ENCODE peak calls at places on chromosomes 5 and 9, in nine cellular contexts. T is GM10248; D is neural crest cell; M is iris pigment epithelial cell; Z is head of caudate nucleus; L is skeletal muscle cell; Y is tibial artery; J is spleen; W is activated CD8-positive, alpha-beta memory T cell treated with anti-CD3 and anti-CD28 coated beads, Interleukin-2, amount 50 U/mL, for 48 hours. Q is an unnamed sample.

GRCh38 chr9:99013550-99013949 is 69.8 kb downstream of the COL15A1 start:
- DNase-seq in J (no peak), D (no peak), T (no peak), W (no peak), Y (no peak), L (no peak), Z (no peak), M (no peak), Q (no peak)

GRCh38 chr5:178442361-178443256 is 147.6 kb downstream of the COL23A1 start:
- DNase-seq in L (no peak), Y (no peak), W (no peak), M (no peak), J (peak), Z (no peak), T (no peak), D (no peak), Q (no peak)

GRCh38 chr5:169786219-169786618 is 149.1 kb downstream of the DOCK2 start:
- DNase-seq in D (no peak), T (no peak), W (no peak), J (no peak), Y (no peak), M (no peak), Z (no peak), L (no peak), Q (no peak)

GRCh38 chr5:150774145-150774544 is 4.4 kb upstream of the SMIM3 start:
- DNase-seq in T (no peak), W (no peak), L (peak), Z (no peak), Y (no peak), J (no peak), D (no peak), M (peak), Q (no peak)

GRCh38 chr9:109963079-109963478 is 183.1 kb downstream of the PALM2AKAP2 start:
- DNase-seq in T (no peak), W (no peak), J (no peak), M (no peak), L (no peak), Z (no peak), Y (no peak), D (no peak), Q (no peak)

GRCh38 chr9:105026451-105026850 is 98.5 kb upstream of the ABCA1 start:
- DNase-seq in M (peak), Y (no peak), J (no peak), W (no peak), D (no peak), Z (no peak), L (peak), T (no peak), Q (no peak)

GRCh38 chr5:142432961-142433360 is 108.1 kb upstream of the SPRY4 start:
- DNase-seq in Z (no peak), J (no peak), W (peak), L (no peak), T (no peak), Y (no peak), M (no peak), D (no peak), Q (peak)

GRCh38 chr5:96726802-96727201 is 64.6 kb downstream of the CAST start:
- DNase-seq in W (no peak), T (no peak), J (no peak), Z (no peak), L (no peak), D (no peak), Y (no peak), M (no peak), Q (no peak)

GRCh38 chr9:106731910-106732309 is 131.1 kb upstream of the ZNF462 start:
- DNase-seq in L (no peak), W (no peak), D (no peak), T (no peak), Y (no peak), J (no peak), M (no peak), Z (no peak), Q (no peak)

GRCh38 chr9:133237271-133237731 is 28.3 kb upstream of the OBP2B start:
- DNase-seq in D (no peak), Z (no peak), Y (no peak), W (no peak), L (peak), J (peak), T (no peak), M (peak), Q (no peak)

GRCh38 chr9:126170286-126170823 is 156.3 kb upstream of the MVB12B start:
- DNase-seq in Y (no peak), L (no peak), D (no peak), J (peak), Z (no peak), M (no peak), T (no peak), W (peak), Q (no peak)

GRCh38 chr9:110382731-110383130 is 45.1 kb upstream of the TXNDC8 start:
- DNase-seq in Y (no peak), T (no peak), M (no peak), L (no peak), W (no peak), D (no peak), Z (no peak), J (no peak), Q (no peak)

GRCh38 chr5:176888016-176888864 is 10.9 kb downstream of the HK3 start:
- DNase-seq in M (no peak), Y (no peak), Z (no peak), J (peak), L (no peak), T (no peak), D (no peak), W (no peak), Q (no peak)

GRCh38 chr9:112820886-112821285 is 69.8 kb downstream of the SLC46A2 start:
- DNase-seq in M (peak), Y (no peak), T (no peak), J (no peak), Z (no peak), L (peak), D (no peak), W (no peak), Q (no peak)

GRCh38 chr5:112228672-112229071 is 190.4 kb downstream of the EPB41L4A start:
- DNase-seq in D (no peak), Y (peak), T (no peak), M (peak), W (no peak), J (no peak), L (no peak), Z (peak), Q (no peak)

GRCh38 chr5:178232124-178232919 is at the start of gene PHYKPL:
- DNase-seq in L (peak), Y (peak), T (peak), D (peak), W (peak), M (peak), J (peak), Z (peak), Q (peak)

GRCh38 chr5:32541241-32541640 is 44.1 kb upstream of the SUB1 start:
- DNase-seq in J (no peak), D (no peak), Y (no peak), Z (no peak), T (no peak), W (no peak), L (no peak), M (peak), Q (no peak)